ENCODE peak calls at places on chromosomes 1 and 21, in five cellular contexts. W, Z, B, T and J are unnamed samples.

GRCh38 chr1:247295746-247296145 is 35.9 kb downstream of the ZNF496 start:
- DNase-seq in T (no peak), B (no peak), Z (no peak), W (no peak), J (no peak)

GRCh38 chr21:41466024-41466820 is 40.2 kb downstream of the MX1 start:
- DNase-seq in Z (no peak), W (no peak), T (no peak), B (no peak), J (no peak)

GRCh38 chr1:82565146-82565545 is 764.4 kb downstream of the ADGRL2 start:
- DNase-seq in Z (peak), B (no peak), T (no peak), W (no peak), J (no peak)

GRCh38 chr1:209742409-209743144 is 13.3 kb upstream of the TRAF3IP3 start:
- DNase-seq in T (no peak), W (no peak), B (no peak), Z (peak), J (no peak)

GRCh38 chr1:45543599-45544417 is 6.8 kb upstream of the AKR1A1 start:
- DNase-seq in W (peak), T (peak), Z (no peak), B (peak), J (no peak)

GRCh38 chr1:101310484-101310883 is 73.7 kb downstream of the S1PR1 start:
- DNase-seq in B (no peak), W (no peak), T (no peak), Z (no peak), J (no peak)

GRCh38 chr1:236120725-236121153 is 21.6 kb upstream of the GPR137B start:
- DNase-seq in B (no peak), Z (no peak), T (no peak), W (no peak), J (no peak)

GRCh38 chr1:48048064-48048463 is 50.9 kb upstream of the TRABD2B start:
- DNase-seq in Z (no peak), W (no peak), T (no peak), B (no peak), J (no peak)

GRCh38 chr21:38181101-38181500 is 75.7 kb upstream of the KCNJ15 start:
- DNase-seq in W (no peak), B (no peak), Z (peak), T (no peak), J (no peak)

GRCh38 chr1:66778266-66778665 is 22.8 kb downstream of the INSL5 start:
- DNase-seq in W (no peak), B (no peak), T (no peak), Z (no peak), J (no peak)

GRCh38 chr1:53888716-53889115 is 881 bp downstream of the YIPF1 start:
- DNase-seq in T (no peak), Z (no peak), W (no peak), B (no peak), J (no peak)

GRCh38 chr1:44945992-44946391 is 40.4 kb downstream of the EIF2B3 start:
- DNase-seq in T (no peak), Z (no peak), W (no peak), B (no peak), J (no peak)

GRCh38 chr21:35399706-35400105 is 350.6 kb upstream of the RUNX1 start:
- DNase-seq in T (no peak), Z (no peak), B (no peak), W (no peak), J (no peak)

GRCh38 chr1:9996624-9997582 is at the start of gene RBP7:
- DNase-seq in T (peak), B (peak), W (peak), Z (no peak), J (peak)

GRCh38 chr1:230316864-230317745 is 109.0 kb downstream of the PGBD5 start:
- DNase-seq in Z (no peak), W (no peak), T (no peak), B (no peak), J (no peak)

GRCh38 chr1:247373721-247374141 is 42.1 kb upstream of the ZNF496 start:
- DNase-seq in B (peak), T (peak), W (peak), Z (peak), J (no peak)

GRCh38 chr21:46569071-46569470 is 35.8 kb downstream of the S100B start:
- DNase-seq in Z (no peak), T (no peak), W (no peak), B (no peak), J (no peak)

GRCh38 chr1:3658231-3658615 is 5.9 kb downstream of the TP73 start:
- DNase-seq in T (no peak), W (no peak), Z (no peak), B (no peak), J (peak)

GRCh38 chr1:203584040-203584439 is 42.6 kb upstream of the ATP2B4 start:
- DNase-seq in T (no peak), W (no peak), Z (peak), B (no peak), J (no peak)

GRCh38 chr1:162902372-162902771 is 41.4 kb upstream of the CCDC190 start:
- DNase-seq in Z (no peak), B (no peak), W (no peak), T (no peak), J (no peak)

GRCh38 chr1:207103892-207104373 is at the start of gene C4BPA:
- DNase-seq in B (no peak), Z (no peak), W (no peak), T (no peak), J (no peak)

GRCh38 chr1:18819211-18819610 is 40.2 kb downstream of the TAS1R2 start:
- DNase-seq in Z (no peak), B (no peak), T (no peak), W (no peak), J (no peak)

GRCh38 chr1:85577421-85578320 is 2.9 kb upstream of the CCN1 start:
- DNase-seq in Z (peak), T (peak), W (peak), B (peak), J (no peak)

GRCh38 chr1:78004719-78005346 is at the start of gene DNAJB4:
- DNase-seq in T (no peak), Z (peak), B (peak), W (peak), J (no peak)

GRCh38 chr21:28159396-28159795 is 833.3 kb downstream of the LTN1 start:
- DNase-seq in B (no peak), T (no peak), W (no peak), Z (no peak), J (no peak)

GRCh38 chr1:59020151-59020997 is 236.5 kb upstream of the JUN start:
- DNase-seq in Z (peak), B (no peak), T (peak), W (no peak), J (no peak)

GRCh38 chr21:41630249-41630648 is 122.3 kb upstream of the TMPRSS2 start:
- DNase-seq in W (no peak), T (no peak), B (no peak), Z (peak), J (no peak)

GRCh38 chr1:119384591-119384990 is 16.0 kb downstream of the HAO2 start:
- DNase-seq in T (no peak), Z (no peak), W (no peak), B (no peak), J (no peak)

GRCh38 chr1:182779530-182779929 is 10.0 kb upstream of the NPL start:
- DNase-seq in Z (no peak), W (no peak), B (no peak), T (no peak), J (no peak)

GRCh38 chr1:24084050-24084449 is 27.9 kb downstream of the MYOM3 start:
- DNase-seq in W (no peak), B (no peak), T (no peak), Z (no peak), J (no peak)

GRCh38 chr1:27513958-27514357 is 24.0 kb upstream of the WASF2 start:
- DNase-seq in B (no peak), W (no peak), T (peak), Z (no peak), J (no peak)

GRCh38 chr1:224922404-224923164 is 6.9 kb upstream of the DNAH14 start:
- DNase-seq in W (peak), B (peak), T (no peak), Z (peak), J (no peak)

GRCh38 chr1:160885080-160885479 is at the start of gene ITLN1:
- DNase-seq in W (no peak), T (no peak), B (no peak), Z (no peak), J (no peak)

GRCh38 chr1:182791464-182792179 is 2.0 kb downstream of the NPL start:
- DNase-seq in B (no peak), T (no peak), Z (no peak), W (no peak), J (no peak)

GRCh38 chr1:22975694-22976093 is 3.0 kb upstream of the LACTBL1 start:
- DNase-seq in W (no peak), B (no peak), Z (no peak), T (no peak), J (no peak)

GRCh38 chr1:2430592-2430973 is 18.2 kb upstream of the PEX10 start:
- DNase-seq in B (no peak), T (no peak), Z (no peak), W (no peak), J (no peak)

GRCh38 chr1:2432519-2432918 is 20.2 kb upstream of the PEX10 start:
- DNase-seq in Z (no peak), T (no peak), B (no peak), W (no peak), J (no peak)

GRCh38 chr1:2429780-2430591 is 17.6 kb upstream of the PEX10 start:
- DNase-seq in W (no peak), Z (no peak), B (no peak), T (no peak), J (no peak)

GRCh38 chr1:2431503-2431902 is 19.1 kb upstream of the PEX10 start:
- DNase-seq in W (no peak), B (no peak), Z (no peak), T (no peak), J (no peak)

GRCh38 chr1:2431095-2431494 is 18.7 kb upstream of the PEX10 start:
- DNase-seq in W (no peak), B (no peak), Z (no peak), T (no peak), J (no peak)
- TF ChIP-seq CTCF in W (no peak), B (no peak), Z (no peak), T (no peak), J (no peak)

DNA sequence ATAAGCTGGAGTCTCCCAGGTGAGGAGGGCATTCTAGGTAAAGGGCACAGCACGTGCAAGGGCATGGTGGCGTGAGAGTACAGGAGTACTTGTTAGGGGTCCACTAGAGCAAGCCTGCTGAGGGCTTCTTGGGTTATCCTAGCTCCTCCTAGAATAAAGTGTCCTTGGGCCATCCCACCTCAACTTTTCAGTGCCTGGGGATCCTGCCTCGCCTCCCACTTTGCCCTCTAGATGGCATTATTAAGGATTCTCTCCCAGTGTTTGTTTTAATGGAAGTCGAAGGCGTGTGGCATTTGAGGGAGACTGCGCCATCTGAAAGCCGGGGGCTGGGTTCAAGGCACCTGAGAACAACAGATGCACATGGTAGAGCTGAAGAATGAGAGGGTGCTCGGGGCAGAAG is 74.5 kb upstream of the SELENON start:
- DNase-seq in Z (no peak), B (no peak), W (no peak), T (no peak), J (no peak)
- TF ChIP-seq CTCF in Z (no peak), B (no peak), W (no peak), T (no peak), J (no peak)

GRCh38 chr1:216020743-216021345 is 402.4 kb downstream of the USH2A start:
- DNase-seq in W (no peak), B (no peak), Z (no peak), T (no peak), J (no peak)
- TF ChIP-seq CTCF in W (no peak), B (no peak), Z (no peak), T (no peak), J (no peak)

GRCh38 chr1:150548324-150548631 is 930 bp upstream of the ADAMTSL4 start:
- DNase-seq in Z (no peak), W (no peak), T (no peak), B (no peak), J (no peak)

GRCh38 chr1:150549496-150550221 is 451 bp downstream of the ADAMTSL4 start:
- DNase-seq in Z (no peak), W (peak), T (no peak), B (no peak), J (no peak)

GRCh38 chr1:150550222-150551048 is 1.2 kb downstream of the ADAMTSL4 start:
- DNase-seq in B (no peak), W (no peak), T (no peak), Z (peak), J (no peak)

GRCh38 chr1:150551049-150551783 is 2.0 kb downstream of the ADAMTSL4 start:
- DNase-seq in B (no peak), T (no peak), W (no peak), Z (no peak), J (no peak)

GRCh38 chr1:150548632-150549495 is at the start of gene ADAMTSL4:
- DNase-seq in W (peak), T (peak), B (peak), Z (peak), J (no peak)
- TF ChIP-seq CTCF in W (peak), T (peak), B (no peak), Z (no peak), J (peak)

GRCh38 chr1:229164338-229164737 is 106.6 kb upstream of the RAB4A start:
- DNase-seq in T (no peak), W (no peak), Z (no peak), B (no peak), J (no peak)

GRCh38 chr1:229167356-229167755 is 103.6 kb upstream of the RAB4A start:
- DNase-seq in Z (no peak), W (no peak), B (no peak), T (no peak), J (no peak)

GRCh38 chr1:229165327-229165726 is 105.6 kb upstream of the RAB4A start:
- DNase-seq in Z (no peak), W (no peak), T (no peak), B (no peak), J (no peak)

GRCh38 chr1:229161740-229162139 is 109.2 kb upstream of the RAB4A start:
- DNase-seq in T (no peak), W (no peak), Z (no peak), B (no peak), J (no peak)

GRCh38 chr1:229164836-229165285 is 106.0 kb upstream of the RAB4A start:
- DNase-seq in W (no peak), B (no peak), T (no peak), Z (no peak), J (no peak)
- TF ChIP-seq CTCF in W (no peak), B (no peak), T (no peak), Z (no peak), J (no peak)

DNA sequence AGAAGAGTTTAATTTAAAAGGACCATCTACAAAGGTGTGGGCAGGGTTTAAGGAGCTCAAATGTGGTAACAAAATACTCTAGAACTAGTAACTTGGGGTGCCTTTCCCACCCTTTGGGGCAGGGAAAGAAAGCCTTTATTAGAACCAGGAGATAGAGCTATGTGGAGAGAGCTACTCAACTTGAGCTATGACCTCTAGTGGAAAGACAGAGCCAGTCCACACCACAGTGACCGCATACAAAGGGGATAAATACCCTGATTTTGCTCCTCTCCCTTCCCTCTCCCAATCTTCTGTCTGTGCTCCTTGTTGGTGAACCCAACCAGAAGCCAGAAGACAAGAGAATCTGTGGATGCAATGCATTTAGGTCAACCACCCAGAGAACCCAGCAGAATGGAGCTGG is 54.4 kb upstream of the JAK1 start:
- DNase-seq in W (no peak), Z (peak), B (no peak), T (no peak), J (no peak)
- TF ChIP-seq CTCF in W (peak), Z (peak), B (no peak), T (peak), J (peak)

GRCh38 chr1:112737573-112737972 is 22.4 kb upstream of the PPM1J start:
- DNase-seq in T (no peak), Z (no peak), W (no peak), B (no peak), J (no peak)
- TF ChIP-seq CTCF in T (no peak), Z (no peak), W (no peak), B (no peak), J (no peak)

GRCh38 chr1:201468501-201468843 is 516 bp downstream of the PHLDA3 start:
- DNase-seq in Z (no peak), T (peak), B (no peak), W (peak), J (no peak)
- TF ChIP-seq CTCF in Z (no peak), T (no peak), B (no peak), W (no peak), J (peak)